ENCODE peak calls at places on chromosomes 2 and 18, in five cellular contexts. J, E, P, A and Z are unnamed samples.

GRCh38 chr18:30675493-30675892 is 367.0 kb downstream of the DSC3 start:
- DNase-seq in J (no peak), A (no peak), P (no peak), E (no peak), Z (no peak)

GRCh38 chr2:132478669-132479068 is 62.1 kb downstream of the GPR39 start:
- DNase-seq in E (no peak), J (no peak), A (no peak), P (no peak), Z (no peak)

GRCh38 chr2:223901311-223901710 is 43.8 kb downstream of the WDFY1 start:
- DNase-seq in E (no peak), J (no peak), A (no peak), P (no peak), Z (no peak)

GRCh38 chr2:38771632-38772031 is 6.4 kb upstream of the GEMIN6 start:
- DNase-seq in P (peak; percentile 80), A (peak; percentile 68), J (no peak), E (no peak), Z (peak; percentile 42)

GRCh38 chr18:58024139-58024538 is 19.9 kb upstream of the NEDD4L start:
- DNase-seq in A (no peak), E (no peak), P (no peak), J (no peak), Z (no peak)

GRCh38 chr2:47937677-47938076 is 31.4 kb upstream of the FBXO11 start:
- DNase-seq in E (no peak), A (no peak), P (no peak), J (no peak), Z (no peak)

GRCh38 chr2:203427061-203427460 is 98.9 kb downstream of the ABI2 start:
- DNase-seq in J (no peak), E (no peak), A (peak; percentile 94), P (peak; percentile 87), Z (no peak)

GRCh38 chr2:67844024-67844540 is 218.7 kb downstream of the C1D start:
- DNase-seq in P (no peak), A (no peak), J (no peak), E (no peak), Z (no peak)

GRCh38 chr2:103232882-103233281 is 471.1 kb downstream of the TMEM182 start:
- DNase-seq in E (no peak), A (no peak), J (no peak), P (no peak), Z (no peak)

GRCh38 chr2:85705680-85706039 is 11.5 kb downstream of the GNLY start:
- DNase-seq in E (no peak), J (no peak), P (peak; percentile 89), A (peak; percentile 86), Z (no peak)

GRCh38 chr2:161414385-161415040 is 1.6 kb upstream of the TBR1 start:
- DNase-seq in J (peak; percentile 79), P (peak; percentile 66), E (no peak), A (peak; percentile 71), Z (peak; percentile 11)

GRCh38 chr2:198930170-198930569 is 527.6 kb downstream of the SATB2 start:
- DNase-seq in A (peak; percentile 41), E (peak; percentile 25), J (no peak), P (peak; percentile 12), Z (no peak)

GRCh38 chr2:40213616-40214015 is 238.3 kb downstream of the SLC8A1 start:
- DNase-seq in J (no peak), P (no peak), E (no peak), A (no peak), Z (no peak)

GRCh38 chr2:168622559-168622958 is 166.5 kb downstream of the CERS6 start:
- DNase-seq in E (no peak), J (no peak), A (no peak), P (no peak), Z (no peak)

GRCh38 chr18:1014951-1015627 is 110.4 kb downstream of the ADCYAP1 start:
- DNase-seq in P (peak; percentile 70), E (no peak), A (no peak), J (no peak), Z (no peak)

GRCh38 chr2:235689427-235689853 is 195.6 kb downstream of the AGAP1 start:
- DNase-seq in P (no peak), J (no peak), E (no peak), A (no peak), Z (no peak)

GRCh38 chr2:85851253-85851955 is 37.4 kb downstream of the ST3GAL5 start:
- DNase-seq in E (no peak), J (no peak), P (peak; percentile 78), A (peak; percentile 77), Z (no peak)

GRCh38 chr2:44171018-44171417 is 2.3 kb downstream of the PPM1B start:
- DNase-seq in P (peak; percentile 57), E (no peak), A (peak; percentile 69), J (no peak), Z (no peak)

GRCh38 chr2:217609952-217610351 is 392.8 kb downstream of the TNS1 start:
- DNase-seq in J (no peak), E (no peak), A (no peak), P (no peak), Z (peak; percentile 82)

GRCh38 chr2:84741182-84741822 is 139.6 kb downstream of the TRABD2A start:
- DNase-seq in P (peak; percentile 45), E (peak; percentile 50), J (no peak), A (peak; percentile 57), Z (peak; percentile 18)

GRCh38 chr2:216694201-216694825 is 1.0 kb downstream of the IGFBP5 start:
- DNase-seq in P (peak; percentile 70), A (peak; percentile 55), E (no peak), J (peak; percentile 90), Z (peak; percentile 55)

GRCh38 chr2:43405829-43406228 is 179.4 kb upstream of the ZFP36L2 start:
- DNase-seq in E (no peak), J (no peak), A (no peak), P (no peak), Z (peak; percentile 73)

GRCh38 chr18:23662309-23663263 is at the start of gene ANKRD29:
- DNase-seq in A (peak; percentile 60), J (peak; percentile 83), E (no peak), P (peak; percentile 45), Z (peak; percentile 31)

GRCh38 chr2:55418072-55418471 is 1.6 kb downstream of the CCDC88A start:
- DNase-seq in P (peak; percentile 17), E (no peak), A (peak; percentile 30), J (no peak), Z (no peak)

GRCh38 chr2:43326116-43326825 is 99.9 kb upstream of the ZFP36L2 start:
- DNase-seq in A (no peak), P (no peak), E (no peak), J (no peak), Z (no peak)

GRCh38 chr2:127504552-127505460 is 21.5 kb downstream of the IWS1 start:
- DNase-seq in J (no peak), A (peak; percentile 79), E (no peak), P (peak; percentile 72), Z (no peak)

GRCh38 chr2:23351388-23352141 is 33.4 kb upstream of the KLHL29 start:
- DNase-seq in E (peak; percentile 18), J (peak; percentile 96), P (peak; percentile 83), A (peak; percentile 77), Z (peak; percentile 76)

GRCh38 chr18:27983780-27984179 is 193.2 kb downstream of the CDH2 start:
- DNase-seq in J (no peak), P (no peak), A (no peak), E (no peak), Z (no peak)

GRCh38 chr2:135189148-135189547 is 137.1 kb downstream of the RAB3GAP1 start:
- DNase-seq in P (no peak), E (no peak), J (no peak), A (no peak), Z (no peak)

GRCh38 chr18:378039-378438 is 110.2 kb upstream of the THOC1 start:
- DNase-seq in E (no peak), P (no peak), J (no peak), A (no peak), Z (no peak)

GRCh38 chr2:231482806-231483391 is 18.6 kb upstream of the NCL start:
- DNase-seq in A (peak; percentile 77), E (peak; percentile 60), P (peak; percentile 65), J (peak; percentile 94), Z (peak; percentile 78)

GRCh38 chr2:20585710-20586378 is 65.1 kb downstream of the HS1BP3 start:
- DNase-seq in J (peak; percentile 49), P (no peak), A (no peak), E (no peak), Z (no peak)